ENCODE peak calls at places on chromosomes 2 and 18, in seven cellular contexts. A is AML-193, Z is NCI-H1417 treated with DMSO at 0.1 percent for 48 hours, O is KBM-7, I is mesenchymal stem cell, H is fibroblast of lung, P is HT1080. G is an unnamed sample.

GRCh38 chr2:15159206-15159605 is 401.9 kb downstream of the NBAS start:
- DNase-seq in A (no peak), Z (no peak), O (no peak), I (no peak), H (peak), P (no peak), G (no peak)

GRCh38 chr18:987325-988186 is 82.9 kb downstream of the ADCYAP1 start:
- DNase-seq in A (no peak), Z (no peak), O (no peak), I (no peak), H (peak), P (peak), G (no peak)

GRCh38 chr2:68413466-68413865 is 48.4 kb downstream of the PLEK start:
- DNase-seq in A (no peak), Z (no peak), O (no peak), I (no peak), H (no peak), P (no peak), G (no peak)

GRCh38 chr18:78693429-78693828 is 286.2 kb upstream of the SALL3 start:
- DNase-seq in A (no peak), Z (no peak), O (no peak), I (no peak), H (no peak), P (no peak), G (no peak)

GRCh38 chr2:95385570-95385984 is 16.9 kb upstream of the FAHD2A start:
- DNase-seq in A (no peak), Z (no peak), O (no peak), I (no peak), H (no peak), P (no peak), G (no peak)

GRCh38 chr2:127614731-127615130 is 31.2 kb upstream of the GPR17 start:
- DNase-seq in A (no peak), Z (no peak), O (no peak), I (no peak), H (no peak), P (no peak), G (no peak)

GRCh38 chr18:11320981-11321380 is 171.6 kb upstream of the PIEZO2 start:
- DNase-seq in A (no peak), Z (no peak), O (no peak), I (peak), H (peak), P (peak), G (no peak)

GRCh38 chr2:239157269-239157668 is 243.6 kb downstream of the HDAC4 start:
- DNase-seq in A (no peak), Z (no peak), O (no peak), I (no peak), H (no peak), P (no peak), G (no peak)

GRCh38 chr18:9333441-9334350 is 877 bp upstream of the TWSG1 start:
- DNase-seq in A (no peak), Z (no peak), O (peak), I (no peak), H (no peak), P (peak), G (peak)

GRCh38 chr2:134718956-134719814 is at the start of gene TMEM163:
- DNase-seq in A (no peak), Z (no peak), O (peak), I (no peak), H (no peak), P (no peak), G (peak)

GRCh38 chr2:206766057-206766930 is 888 bp downstream of the FASTKD2 start:
- DNase-seq in A (no peak), Z (no peak), O (no peak), I (no peak), H (no peak), P (no peak), G (no peak)

GRCh38 chr2:26849056-26850001 is 1.4 kb downstream of the DPYSL5 start:
- DNase-seq in A (no peak), Z (peak), O (no peak), I (no peak), H (no peak), P (no peak), G (peak)

GRCh38 chr2:194750926-194751325 is 906.1 kb upstream of the SLC39A10 start:
- DNase-seq in A (no peak), Z (no peak), O (no peak), I (no peak), H (no peak), P (no peak), G (no peak)

GRCh38 chr2:165277860-165278656 is 38.8 kb downstream of the SCN2A start:
- DNase-seq in A (no peak), Z (no peak), O (no peak), I (no peak), H (no peak), P (no peak), G (no peak)

GRCh38 chr2:54228945-54229344 is 27.1 kb downstream of the TSPYL6 start:
- DNase-seq in A (no peak), Z (no peak), O (no peak), I (no peak), H (peak), P (no peak), G (no peak)

GRCh38 chr2:157311706-157312105 is 13.9 kb downstream of the ERMN start:
- DNase-seq in A (no peak), Z (no peak), O (no peak), I (no peak), H (no peak), P (no peak), G (no peak)

GRCh38 chr2:64797881-64798590 is 144.3 kb upstream of the SERTAD2 start:
- DNase-seq in A (no peak), Z (no peak), O (peak), I (no peak), H (peak), P (peak), G (no peak)

GRCh38 chr2:40287815-40288214 is 164.1 kb downstream of the SLC8A1 start:
- DNase-seq in A (no peak), Z (no peak), O (peak), I (no peak), H (no peak), P (no peak), G (no peak)

GRCh38 chr2:88230912-88231311 is 60.8 kb downstream of the THNSL2 start:
- DNase-seq in A (no peak), Z (no peak), O (no peak), I (no peak), H (no peak), P (no peak), G (no peak)

GRCh38 chr2:222613715-222614331 is 42.1 kb downstream of the FARSB start:
- DNase-seq in A (peak), Z (peak), O (peak), I (peak), H (peak), P (peak), G (peak)

GRCh38 chr18:51617167-51617566 is 419.7 kb upstream of the MEX3C start:
- DNase-seq in A (no peak), Z (no peak), O (no peak), I (no peak), H (no peak), P (peak), G (no peak)

GRCh38 chr2:162211747-162212146 is 31.5 kb downstream of the FAP start:
- DNase-seq in A (no peak), Z (no peak), O (no peak), I (no peak), H (no peak), P (no peak), G (no peak)

GRCh38 chr18:323253-323622 is 55.4 kb upstream of the THOC1 start:
- DNase-seq in A (no peak), Z (no peak), O (no peak), I (peak), H (peak), P (peak), G (no peak)

GRCh38 chr2:216139884-216140283 is 30.7 kb downstream of the XRCC5 start:
- DNase-seq in A (no peak), Z (no peak), O (no peak), I (no peak), H (no peak), P (no peak), G (no peak)

GRCh38 chr2:176817061-176817565 is 395.5 kb upstream of the HNRNPA3 start:
- DNase-seq in A (no peak), Z (no peak), O (no peak), I (no peak), H (no peak), P (no peak), G (no peak)

GRCh38 chr2:28993211-28993960 is 12.3 kb downstream of the TOGARAM2 start:
- DNase-seq in A (no peak), Z (no peak), O (no peak), I (no peak), H (no peak), P (no peak), G (no peak)

GRCh38 chr2:152354909-152355308 is 19.9 kb downstream of the FMNL2 start:
- DNase-seq in A (no peak), Z (no peak), O (no peak), I (no peak), H (no peak), P (no peak), G (no peak)

GRCh38 chr18:10239138-10239537 is 215.3 kb upstream of the APCDD1 start:
- DNase-seq in A (no peak), Z (no peak), O (no peak), I (no peak), H (peak), P (no peak), G (no peak)

GRCh38 chr2:224847961-224848850 is 132.0 kb upstream of the CCDC195 start:
- DNase-seq in A (no peak), Z (peak), O (no peak), I (peak), H (peak), P (peak), G (no peak)

GRCh38 chr2:1744446-1745170 is at the start of gene PXDN:
- DNase-seq in A (no peak), Z (no peak), O (no peak), I (peak), H (peak), P (no peak), G (peak)

GRCh38 chr2:170146784-170147183 is 31.2 kb upstream of the MYO3B start:
- DNase-seq in A (no peak), Z (no peak), O (no peak), I (no peak), H (no peak), P (no peak), G (no peak)

GRCh38 chr2:227376911-227377396 is 2.2 kb downstream of the TM4SF20 start:
- DNase-seq in A (no peak), Z (no peak), O (no peak), I (peak), H (no peak), P (no peak), G (no peak)

GRCh38 chr2:11616851-11617415 is 53.1 kb downstream of the NTSR2 start:
- DNase-seq in A (no peak), Z (no peak), O (no peak), I (no peak), H (no peak), P (no peak), G (no peak)

GRCh38 chr2:48508461-48509124 is 21.4 kb upstream of the STON1 start:
- DNase-seq in A (no peak), Z (no peak), O (peak), I (peak), H (peak), P (peak), G (no peak)

GRCh38 chr18:13831864-13832508 is 8.0 kb downstream of the MC5R start:
- DNase-seq in A (no peak), Z (no peak), O (peak), I (no peak), H (no peak), P (peak), G (no peak)

GRCh38 chr2:16900405-16901025 is 234.9 kb upstream of the CYRIA start:
- DNase-seq in A (peak), Z (no peak), O (peak), I (no peak), H (no peak), P (peak), G (no peak)